ENCODE peak calls at places on chromosomes 16 and 17, in four cellular contexts. D, C, R and T are unnamed samples.

GRCh38 chr16:74169687-74170522 is 126.7 kb upstream of the PSMD7 start:
- DNase-seq in D (peak), C (no peak), R (no peak), T (no peak)

GRCh38 chr17:28818705-28819295 is 23.8 kb downstream of the FAM222B start:
- DNase-seq in D (no peak), C (no peak), R (no peak), T (no peak)

GRCh38 chr16:49748322-49748721 is 107.6 kb downstream of the ZNF423 start:
- DNase-seq in D (no peak), C (no peak), R (no peak), T (no peak)

GRCh38 chr16:79013930-79014329 is 586.6 kb downstream of the MAF start:
- DNase-seq in D (no peak), C (no peak), R (no peak), T (no peak)

GRCh38 chr17:46770818-46771600 is 47.5 kb downstream of the WNT3 start:
- DNase-seq in D (no peak), C (no peak), R (no peak), T (no peak)

GRCh38 chr17:28199115-28199514 is 119.9 kb upstream of the TMEM97 start:
- DNase-seq in D (no peak), C (no peak), R (no peak), T (no peak)

GRCh38 chr16:27960619-27961295 is 102.8 kb downstream of the GSG1L start:
- DNase-seq in D (no peak), C (no peak), R (no peak), T (no peak)

GRCh38 chr17:68089881-68090280 is 54.3 kb downstream of the KPNA2 start:
- DNase-seq in D (no peak), C (no peak), R (no peak), T (no peak)

GRCh38 chr17:37273419-37274051 is 102.2 kb upstream of the C17orf78 start:
- DNase-seq in D (peak), C (no peak), R (no peak), T (peak)

GRCh38 chr17:30520436-30520835 is 43.2 kb downstream of the GOSR1 start:
- DNase-seq in D (peak), C (no peak), R (peak), T (no peak)

GRCh38 chr16:54283735-54284318 is 2.8 kb downstream of the IRX3 start:
- DNase-seq in D (no peak), C (no peak), R (no peak), T (no peak)

GRCh38 chr17:61442136-61442775 is 10.0 kb upstream of the TBX4 start:
- DNase-seq in D (no peak), C (no peak), R (no peak), T (no peak)

GRCh38 chr17:17595755-17596154 is 4.2 kb upstream of the PEMT start:
- DNase-seq in D (no peak), C (no peak), R (no peak), T (no peak)

GRCh38 chr16:3235856-3236669 is 1.1 kb upstream of the ZNF200 start:
- DNase-seq in D (no peak), C (peak), R (no peak), T (no peak)

GRCh38 chr16:64864232-64864803 is 257.5 kb downstream of the CDH11 start:
- DNase-seq in D (peak), C (no peak), R (peak), T (peak)

GRCh38 chr16:48524348-48525200 is 85.4 kb downstream of the N4BP1 start:
- DNase-seq in D (no peak), C (no peak), R (no peak), T (no peak)

GRCh38 chr17:63694974-63695773 is 4.8 kb downstream of the LIMD2 start:
- DNase-seq in D (no peak), C (no peak), R (no peak), T (no peak)

GRCh38 chr17:63474174-63474913 is 2.5 kb upstream of the ACE start:
- DNase-seq in D (no peak), C (no peak), R (no peak), T (no peak)

GRCh38 chr16:68744744-68745280 is 7.7 kb downstream of the CDH1 start:
- DNase-seq in D (no peak), C (no peak), R (no peak), T (no peak)

GRCh38 chr16:48517493-48517892 is 92.5 kb downstream of the N4BP1 start:
- DNase-seq in D (no peak), C (no peak), R (no peak), T (no peak)

GRCh38 chr17:2804912-2805311 is 8.7 kb downstream of the RAP1GAP2 start:
- DNase-seq in D (no peak), C (no peak), R (no peak), T (no peak)

GRCh38 chr17:38727661-38728220 is 2.4 kb upstream of the CISD3 start:
- DNase-seq in D (no peak), C (peak), R (no peak), T (no peak)

GRCh38 chr17:7951143-7951792 is 19.3 kb downstream of the CNTROB start:
- DNase-seq in D (no peak), C (no peak), R (no peak), T (no peak)

GRCh38 chr17:29930399-29931010 is 477 bp upstream of the SSH2 start:
- DNase-seq in D (no peak), C (no peak), R (no peak), T (no peak)

DNA sequence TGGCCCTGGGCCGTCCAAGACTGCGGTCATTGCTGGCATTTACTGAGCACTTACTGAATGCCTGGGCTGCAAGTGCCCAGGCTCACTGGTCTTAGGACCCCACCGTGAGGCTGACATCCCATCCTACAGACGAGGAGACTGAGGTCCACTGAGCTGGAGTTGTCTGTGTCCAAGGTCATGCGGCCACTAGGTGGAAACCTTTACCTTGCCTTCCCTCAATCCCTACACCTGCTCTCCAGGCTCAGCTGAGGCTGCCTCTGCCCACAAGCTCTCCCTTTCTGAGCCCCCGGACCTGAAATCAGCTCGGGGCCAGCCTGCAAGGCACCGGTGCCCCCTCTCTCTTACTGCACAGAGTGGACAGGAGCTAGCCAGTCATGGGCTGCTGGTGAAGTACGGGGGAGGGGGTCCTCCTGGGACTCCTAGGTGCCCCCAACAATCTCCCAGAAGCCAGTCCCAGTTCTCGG is 1.5 kb downstream of the CASKIN1 start:
- DNase-seq in D (no peak), C (peak), R (no peak), T (no peak)
- H3K4me3 ChIP-seq in D (no peak), C (no peak), R (no peak), T (no peak)

DNA sequence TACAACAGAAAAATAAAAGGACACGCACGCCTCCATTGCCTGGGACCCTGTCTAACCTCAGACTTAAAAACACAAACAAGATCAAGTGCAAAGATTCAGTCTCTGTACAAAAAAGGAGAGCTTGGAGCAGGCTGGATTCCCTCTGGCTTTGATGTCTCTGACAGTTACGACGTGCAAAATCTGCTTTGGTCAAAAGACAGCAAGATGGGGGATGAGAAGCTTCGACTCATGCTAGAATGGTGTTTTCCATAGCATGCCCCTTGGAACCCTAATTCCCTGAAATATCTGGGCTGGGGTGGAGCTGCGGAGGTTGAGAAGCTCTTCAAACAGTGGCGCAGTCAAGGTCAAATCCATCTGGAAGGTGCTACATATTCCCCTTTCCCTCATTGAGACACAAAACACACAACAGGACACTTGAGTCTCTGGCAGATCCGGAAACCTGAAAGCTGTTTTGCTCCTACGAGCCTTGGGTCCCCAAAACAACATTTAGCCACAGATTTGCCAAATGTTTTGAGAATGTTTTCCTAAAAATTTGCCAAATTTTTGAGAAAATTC is 9.1 kb downstream of the MYH11 start:
- DNase-seq in D (no peak), C (no peak), R (no peak), T (no peak)
- H3K4me3 ChIP-seq in D (no peak), C (no peak), R (no peak), T (no peak)

DNA sequence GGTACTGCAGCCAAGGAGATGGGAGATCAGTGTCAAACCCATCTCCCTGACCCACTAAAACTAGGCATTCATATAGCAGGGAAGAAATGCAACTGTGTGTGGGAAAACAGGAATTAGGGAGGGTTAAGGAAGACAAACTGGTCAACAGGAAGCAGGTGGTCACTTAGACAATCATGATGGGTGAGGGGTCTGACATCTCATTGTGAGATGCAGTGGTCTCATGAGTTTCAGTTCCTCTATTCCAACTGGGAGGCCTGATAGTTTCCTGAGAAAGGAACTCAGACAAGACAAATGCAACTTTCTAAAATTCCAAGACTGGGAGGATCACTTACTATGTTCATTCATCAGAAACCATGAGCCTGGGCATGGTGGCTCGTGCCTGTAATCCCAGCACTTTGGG is 361.4 kb upstream of the C16orf82 start:
- DNase-seq in D (no peak), C (no peak), R (no peak), T (no peak)
- H3K4me3 ChIP-seq in D (no peak), C (no peak), R (no peak), T (no peak)

GRCh38 chr16:10982430-10983174 is 38.2 kb downstream of the CLEC16A start:
- DNase-seq in D (no peak), C (no peak), R (no peak), T (no peak)

GRCh38 chr16:10981697-10982216 is 37.4 kb downstream of the CLEC16A start:
- DNase-seq in D (no peak), C (no peak), R (no peak), T (no peak)

GRCh38 chr16:10984509-10984908 is 40.1 kb downstream of the CLEC16A start:
- DNase-seq in D (peak), C (no peak), R (no peak), T (no peak)

GRCh38 chr16:10980811-10981210 is 36.4 kb downstream of the CLEC16A start:
- DNase-seq in D (no peak), C (no peak), R (no peak), T (no peak)

DNA sequence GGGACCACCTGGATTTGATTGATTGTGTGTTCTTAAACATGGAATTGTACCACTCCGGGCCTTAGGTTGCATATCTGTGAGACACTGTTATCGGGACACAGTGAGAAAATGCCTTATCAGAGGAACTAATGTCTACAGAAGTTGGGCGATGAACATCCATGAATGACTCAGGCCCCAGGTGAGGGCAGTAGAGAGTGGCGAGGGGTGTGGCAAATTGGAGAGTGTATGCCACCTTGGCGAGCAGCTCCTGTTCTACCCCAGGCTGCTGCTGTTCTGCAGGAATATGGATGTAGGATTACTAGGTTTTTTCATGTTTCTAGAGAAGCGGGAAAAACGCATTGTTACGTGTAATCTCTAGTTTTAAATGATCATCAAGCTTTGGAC is 38.8 kb downstream of the CLEC16A start:
- DNase-seq in D (no peak), C (no peak), R (no peak), T (no peak)
- H3K4me3 ChIP-seq in D (no peak), C (no peak), R (no peak), T (no peak)

GRCh38 chr16:85300451-85300968 is 188.2 kb upstream of the CIBAR2 start:
- DNase-seq in D (no peak), C (no peak), R (no peak), T (no peak)

GRCh38 chr16:85302848-85303353 is 190.6 kb upstream of the CIBAR2 start:
- DNase-seq in D (no peak), C (no peak), R (no peak), T (no peak)

GRCh38 chr16:85303354-85303883 is 191.1 kb upstream of the CIBAR2 start:
- DNase-seq in D (no peak), C (peak), R (no peak), T (no peak)

GRCh38 chr16:85301171-85301690 is 189.0 kb upstream of the CIBAR2 start:
- DNase-seq in D (no peak), C (no peak), R (no peak), T (no peak)

DNA sequence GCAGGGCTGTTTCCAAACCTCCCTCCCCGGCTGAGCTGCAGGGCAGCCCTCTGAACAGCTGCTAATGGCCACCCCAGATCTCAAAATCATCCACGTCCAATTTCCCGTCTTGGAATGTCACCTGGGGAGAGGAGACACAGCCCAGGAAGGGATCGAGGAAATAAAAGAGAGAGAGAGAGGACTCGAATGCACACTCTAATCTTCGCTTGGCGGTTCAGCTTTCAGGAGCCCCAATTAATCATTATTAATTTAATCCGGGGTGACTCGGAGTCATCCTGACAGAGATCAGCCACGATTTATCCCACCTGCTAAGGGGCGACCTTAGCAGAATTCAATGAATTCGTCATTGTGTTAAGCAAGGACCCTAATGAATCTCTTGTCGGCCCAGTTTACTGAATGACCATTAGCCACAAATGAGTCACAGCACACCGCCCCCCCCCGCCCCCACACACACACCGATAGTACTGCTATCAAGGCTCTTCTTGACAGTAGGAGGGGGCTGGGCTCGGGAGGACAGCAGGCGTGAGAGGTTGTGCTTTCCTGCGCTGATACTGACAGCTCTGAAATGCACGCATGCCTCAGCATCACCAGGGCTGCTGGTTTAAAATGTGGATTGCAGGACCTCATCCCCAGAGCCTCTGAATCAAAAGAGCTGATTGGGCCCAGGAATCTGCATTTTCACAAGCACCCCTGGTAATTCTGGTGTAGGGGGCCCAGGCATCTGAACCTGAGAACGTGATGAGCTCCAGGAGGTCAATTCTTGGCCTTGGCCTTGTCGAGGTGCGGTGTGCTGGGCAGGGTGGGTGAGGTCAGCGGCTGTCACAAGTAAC is 190.0 kb upstream of the CIBAR2 start:
- DNase-seq in D (no peak), C (no peak), R (no peak), T (no peak)
- H3K4me3 ChIP-seq in D (no peak), C (no peak), R (no peak), T (no peak)